ENCODE peak calls at places on chromosomes 12 and 14, in nine cellular contexts. One of them, this sample, is unnamed.

GRCh38 chr12:47383942-47384341 is 304.2 kb upstream of the AMIGO2 start:
- DNase-seq in nephron progenitor cell: no peak
- DNase-seq in hypothalamus: no peak
- DNase-seq in activated T-helper 1 cell treated with anti-CD3 and anti-CD28 coated beads, Interleukin-12 subunit alpha, Interleukin-12 subunit beta, Interleukin-2, Interleukin-4 antibody, amounts not matched to agents 30 ng/mL and 10 ng/mL and 1 ng/mL, durations not matched to agents 14 hours and 24 hours and 36 hours: no peak
- DNase-seq in stimulated activated CD4-positive, alpha-beta T cell treated with anti-CD3 and anti-CD28 coated beads, Interleukin-2, amount 100 ng/mL, for 48 hours: no peak
- DNase-seq in posterior cingulate gyrus: no peak
- DNase-seq in Daoy: no peak
- DNase-seq in OCI-M1: no peak
- DNase-seq in COR-L47: no peak
- DNase-seq in this sample: no peak

GRCh38 chr12:80752464-80752863 is 35.8 kb downstream of the MYF5 start:
- DNase-seq in activated T-helper 1 cell treated with anti-CD3 and anti-CD28 coated beads, Interleukin-12 subunit alpha, Interleukin-12 subunit beta, Interleukin-2, Interleukin-4 antibody, amounts not matched to agents 30 ng/mL and 10 ng/mL and 1 ng/mL, durations not matched to agents 14 hours and 24 hours and 36 hours: no peak
- DNase-seq in COR-L47: no peak
- DNase-seq in OCI-M1: no peak
- DNase-seq in hypothalamus: no peak
- DNase-seq in Daoy: no peak
- DNase-seq in stimulated activated CD4-positive, alpha-beta T cell treated with anti-CD3 and anti-CD28 coated beads, Interleukin-2, amount 100 ng/mL, for 48 hours: no peak
- DNase-seq in nephron progenitor cell: no peak
- DNase-seq in posterior cingulate gyrus: no peak
- DNase-seq in this sample: no peak

GRCh38 chr14:83463500-83464098 is 1929.9 kb upstream of the SEL1L start:
- DNase-seq in stimulated activated CD4-positive, alpha-beta T cell treated with anti-CD3 and anti-CD28 coated beads, Interleukin-2, amount 100 ng/mL, for 48 hours: no peak
- DNase-seq in OCI-M1: peak; percentile 82
- DNase-seq in hypothalamus: no peak
- DNase-seq in posterior cingulate gyrus: peak; percentile 13
- DNase-seq in nephron progenitor cell: peak; percentile 54
- DNase-seq in activated T-helper 1 cell treated with anti-CD3 and anti-CD28 coated beads, Interleukin-12 subunit alpha, Interleukin-12 subunit beta, Interleukin-2, Interleukin-4 antibody, amounts not matched to agents 30 ng/mL and 10 ng/mL and 1 ng/mL, durations not matched to agents 14 hours and 24 hours and 36 hours: no peak
- DNase-seq in COR-L47: peak; percentile 37
- DNase-seq in Daoy: no peak
- DNase-seq in this sample: peak; percentile 69

GRCh38 chr12:102026728-102027127 is 35.1 kb downstream of the WASHC3 start:
- DNase-seq in stimulated activated CD4-positive, alpha-beta T cell treated with anti-CD3 and anti-CD28 coated beads, Interleukin-2, amount 100 ng/mL, for 48 hours: no peak
- DNase-seq in COR-L47: no peak
- DNase-seq in Daoy: no peak
- DNase-seq in OCI-M1: peak; percentile 6
- DNase-seq in nephron progenitor cell: no peak
- DNase-seq in activated T-helper 1 cell treated with anti-CD3 and anti-CD28 coated beads, Interleukin-12 subunit alpha, Interleukin-12 subunit beta, Interleukin-2, Interleukin-4 antibody, amounts not matched to agents 30 ng/mL and 10 ng/mL and 1 ng/mL, durations not matched to agents 14 hours and 24 hours and 36 hours: no peak
- DNase-seq in posterior cingulate gyrus: no peak
- DNase-seq in hypothalamus: no peak
- DNase-seq in this sample: peak; percentile 7

GRCh38 chr12:6615802-6616201 is 8.6 kb upstream of the CHD4 start:
- DNase-seq in posterior cingulate gyrus: no peak
- DNase-seq in OCI-M1: peak; percentile 56
- DNase-seq in COR-L47: no peak
- DNase-seq in stimulated activated CD4-positive, alpha-beta T cell treated with anti-CD3 and anti-CD28 coated beads, Interleukin-2, amount 100 ng/mL, for 48 hours: no peak
- DNase-seq in activated T-helper 1 cell treated with anti-CD3 and anti-CD28 coated beads, Interleukin-12 subunit alpha, Interleukin-12 subunit beta, Interleukin-2, Interleukin-4 antibody, amounts not matched to agents 30 ng/mL and 10 ng/mL and 1 ng/mL, durations not matched to agents 14 hours and 24 hours and 36 hours: no peak
- DNase-seq in hypothalamus: no peak
- DNase-seq in Daoy: no peak
- DNase-seq in nephron progenitor cell: no peak
- DNase-seq in this sample: no peak

GRCh38 chr12:122402264-122402663 is 20.2 kb downstream of the CLIP1 start:
- DNase-seq in hypothalamus: no peak
- DNase-seq in OCI-M1: no peak
- DNase-seq in nephron progenitor cell: no peak
- DNase-seq in Daoy: no peak
- DNase-seq in stimulated activated CD4-positive, alpha-beta T cell treated with anti-CD3 and anti-CD28 coated beads, Interleukin-2, amount 100 ng/mL, for 48 hours: no peak
- DNase-seq in activated T-helper 1 cell treated with anti-CD3 and anti-CD28 coated beads, Interleukin-12 subunit alpha, Interleukin-12 subunit beta, Interleukin-2, Interleukin-4 antibody, amounts not matched to agents 30 ng/mL and 10 ng/mL and 1 ng/mL, durations not matched to agents 14 hours and 24 hours and 36 hours: no peak
- DNase-seq in COR-L47: no peak
- DNase-seq in posterior cingulate gyrus: no peak
- DNase-seq in this sample: no peak

GRCh38 chr12:121996050-121996944 is 25.4 kb upstream of the BCL7A start:
- DNase-seq in nephron progenitor cell: no peak
- DNase-seq in OCI-M1: no peak
- DNase-seq in activated T-helper 1 cell treated with anti-CD3 and anti-CD28 coated beads, Interleukin-12 subunit alpha, Interleukin-12 subunit beta, Interleukin-2, Interleukin-4 antibody, amounts not matched to agents 30 ng/mL and 10 ng/mL and 1 ng/mL, durations not matched to agents 14 hours and 24 hours and 36 hours: no peak
- DNase-seq in COR-L47: no peak
- DNase-seq in hypothalamus: no peak
- DNase-seq in Daoy: no peak
- DNase-seq in posterior cingulate gyrus: no peak
- DNase-seq in stimulated activated CD4-positive, alpha-beta T cell treated with anti-CD3 and anti-CD28 coated beads, Interleukin-2, amount 100 ng/mL, for 48 hours: no peak
- DNase-seq in this sample: no peak

GRCh38 chr14:39265032-39265431 is 31.3 kb downstream of the MIA2 start:
- DNase-seq in stimulated activated CD4-positive, alpha-beta T cell treated with anti-CD3 and anti-CD28 coated beads, Interleukin-2, amount 100 ng/mL, for 48 hours: no peak
- DNase-seq in OCI-M1: peak; percentile 18
- DNase-seq in COR-L47: no peak
- DNase-seq in posterior cingulate gyrus: no peak
- DNase-seq in nephron progenitor cell: no peak
- DNase-seq in activated T-helper 1 cell treated with anti-CD3 and anti-CD28 coated beads, Interleukin-12 subunit alpha, Interleukin-12 subunit beta, Interleukin-2, Interleukin-4 antibody, amounts not matched to agents 30 ng/mL and 10 ng/mL and 1 ng/mL, durations not matched to agents 14 hours and 24 hours and 36 hours: no peak
- DNase-seq in Daoy: peak; percentile 17
- DNase-seq in hypothalamus: no peak
- DNase-seq in this sample: no peak

GRCh38 chr12:115354007-115354452 is 670.1 kb upstream of the TBX3 start:
- DNase-seq in stimulated activated CD4-positive, alpha-beta T cell treated with anti-CD3 and anti-CD28 coated beads, Interleukin-2, amount 100 ng/mL, for 48 hours: no peak
- DNase-seq in Daoy: peak; percentile 95
- DNase-seq in hypothalamus: no peak
- DNase-seq in OCI-M1: peak; percentile 76
- DNase-seq in activated T-helper 1 cell treated with anti-CD3 and anti-CD28 coated beads, Interleukin-12 subunit alpha, Interleukin-12 subunit beta, Interleukin-2, Interleukin-4 antibody, amounts not matched to agents 30 ng/mL and 10 ng/mL and 1 ng/mL, durations not matched to agents 14 hours and 24 hours and 36 hours: no peak
- DNase-seq in posterior cingulate gyrus: peak; percentile 18
- DNase-seq in nephron progenitor cell: no peak
- DNase-seq in COR-L47: no peak
- DNase-seq in this sample: no peak

GRCh38 chr12:132160016-132160415 is 15.8 kb downstream of the NOC4L start:
- DNase-seq in posterior cingulate gyrus: no peak
- DNase-seq in COR-L47: no peak
- DNase-seq in stimulated activated CD4-positive, alpha-beta T cell treated with anti-CD3 and anti-CD28 coated beads, Interleukin-2, amount 100 ng/mL, for 48 hours: no peak
- DNase-seq in hypothalamus: no peak
- DNase-seq in activated T-helper 1 cell treated with anti-CD3 and anti-CD28 coated beads, Interleukin-12 subunit alpha, Interleukin-12 subunit beta, Interleukin-2, Interleukin-4 antibody, amounts not matched to agents 30 ng/mL and 10 ng/mL and 1 ng/mL, durations not matched to agents 14 hours and 24 hours and 36 hours: no peak
- DNase-seq in Daoy: no peak
- DNase-seq in OCI-M1: no peak
- DNase-seq in nephron progenitor cell: no peak
- DNase-seq in this sample: peak; percentile 46

GRCh38 chr14:22427771-22428228 is 161.2 kb downstream of the DAD1 start:
- DNase-seq in COR-L47: no peak
- DNase-seq in activated T-helper 1 cell treated with anti-CD3 and anti-CD28 coated beads, Interleukin-12 subunit alpha, Interleukin-12 subunit beta, Interleukin-2, Interleukin-4 antibody, amounts not matched to agents 30 ng/mL and 10 ng/mL and 1 ng/mL, durations not matched to agents 14 hours and 24 hours and 36 hours: no peak
- DNase-seq in stimulated activated CD4-positive, alpha-beta T cell treated with anti-CD3 and anti-CD28 coated beads, Interleukin-2, amount 100 ng/mL, for 48 hours: no peak
- DNase-seq in posterior cingulate gyrus: no peak
- DNase-seq in hypothalamus: no peak
- DNase-seq in nephron progenitor cell: no peak
- DNase-seq in OCI-M1: peak; percentile 92
- DNase-seq in Daoy: peak; percentile 30
- DNase-seq in this sample: no peak

GRCh38 chr14:72699852-72700257 is 194.0 kb downstream of the DPF3 start:
- DNase-seq in hypothalamus: no peak
- DNase-seq in Daoy: no peak
- DNase-seq in COR-L47: no peak
- DNase-seq in posterior cingulate gyrus: no peak
- DNase-seq in nephron progenitor cell: no peak
- DNase-seq in stimulated activated CD4-positive, alpha-beta T cell treated with anti-CD3 and anti-CD28 coated beads, Interleukin-2, amount 100 ng/mL, for 48 hours: no peak
- DNase-seq in activated T-helper 1 cell treated with anti-CD3 and anti-CD28 coated beads, Interleukin-12 subunit alpha, Interleukin-12 subunit beta, Interleukin-2, Interleukin-4 antibody, amounts not matched to agents 30 ng/mL and 10 ng/mL and 1 ng/mL, durations not matched to agents 14 hours and 24 hours and 36 hours: no peak
- DNase-seq in OCI-M1: peak; percentile 80
- DNase-seq in this sample: no peak

GRCh38 chr12:97758586-97758985 is 296.0 kb downstream of the RMST start:
- DNase-seq in activated T-helper 1 cell treated with anti-CD3 and anti-CD28 coated beads, Interleukin-12 subunit alpha, Interleukin-12 subunit beta, Interleukin-2, Interleukin-4 antibody, amounts not matched to agents 30 ng/mL and 10 ng/mL and 1 ng/mL, durations not matched to agents 14 hours and 24 hours and 36 hours: no peak
- DNase-seq in hypothalamus: no peak
- DNase-seq in stimulated activated CD4-positive, alpha-beta T cell treated with anti-CD3 and anti-CD28 coated beads, Interleukin-2, amount 100 ng/mL, for 48 hours: no peak
- DNase-seq in nephron progenitor cell: no peak
- DNase-seq in Daoy: no peak
- DNase-seq in COR-L47: no peak
- DNase-seq in posterior cingulate gyrus: no peak
- DNase-seq in OCI-M1: no peak
- DNase-seq in this sample: no peak

GRCh38 chr12:57104292-57104910 is 6.8 kb downstream of the STAT6 start:
- DNase-seq in OCI-M1: no peak
- DNase-seq in Daoy: no peak
- DNase-seq in nephron progenitor cell: no peak
- DNase-seq in activated T-helper 1 cell treated with anti-CD3 and anti-CD28 coated beads, Interleukin-12 subunit alpha, Interleukin-12 subunit beta, Interleukin-2, Interleukin-4 antibody, amounts not matched to agents 30 ng/mL and 10 ng/mL and 1 ng/mL, durations not matched to agents 14 hours and 24 hours and 36 hours: no peak
- DNase-seq in stimulated activated CD4-positive, alpha-beta T cell treated with anti-CD3 and anti-CD28 coated beads, Interleukin-2, amount 100 ng/mL, for 48 hours: no peak
- DNase-seq in COR-L47: no peak
- DNase-seq in posterior cingulate gyrus: no peak
- DNase-seq in hypothalamus: no peak
- DNase-seq in this sample: no peak

GRCh38 chr14:92553456-92553855 is 39.9 kb downstream of the RIN3 start:
- DNase-seq in stimulated activated CD4-positive, alpha-beta T cell treated with anti-CD3 and anti-CD28 coated beads, Interleukin-2, amount 100 ng/mL, for 48 hours: no peak
- DNase-seq in hypothalamus: no peak
- DNase-seq in posterior cingulate gyrus: no peak
- DNase-seq in Daoy: peak; percentile 58
- DNase-seq in nephron progenitor cell: no peak
- DNase-seq in activated T-helper 1 cell treated with anti-CD3 and anti-CD28 coated beads, Interleukin-12 subunit alpha, Interleukin-12 subunit beta, Interleukin-2, Interleukin-4 antibody, amounts not matched to agents 30 ng/mL and 10 ng/mL and 1 ng/mL, durations not matched to agents 14 hours and 24 hours and 36 hours: no peak
- DNase-seq in OCI-M1: no peak
- DNase-seq in COR-L47: no peak
- DNase-seq in this sample: peak; percentile 40

GRCh38 chr14:103736546-103737431 is 21.2 kb downstream of the ZFYVE21 start:
- DNase-seq in posterior cingulate gyrus: no peak
- DNase-seq in COR-L47: no peak
- DNase-seq in Daoy: no peak
- DNase-seq in nephron progenitor cell: no peak
- DNase-seq in stimulated activated CD4-positive, alpha-beta T cell treated with anti-CD3 and anti-CD28 coated beads, Interleukin-2, amount 100 ng/mL, for 48 hours: no peak
- DNase-seq in hypothalamus: peak; percentile 63
- DNase-seq in OCI-M1: no peak
- DNase-seq in activated T-helper 1 cell treated with anti-CD3 and anti-CD28 coated beads, Interleukin-12 subunit alpha, Interleukin-12 subunit beta, Interleukin-2, Interleukin-4 antibody, amounts not matched to agents 30 ng/mL and 10 ng/mL and 1 ng/mL, durations not matched to agents 14 hours and 24 hours and 36 hours: no peak
- DNase-seq in this sample: no peak

GRCh38 chr12:78928200-78929074 is 63.9 kb downstream of the SYT1 start:
- DNase-seq in OCI-M1: no peak
- DNase-seq in posterior cingulate gyrus: no peak
- DNase-seq in Daoy: peak; percentile 72
- DNase-seq in nephron progenitor cell: no peak
- DNase-seq in COR-L47: no peak
- DNase-seq in stimulated activated CD4-positive, alpha-beta T cell treated with anti-CD3 and anti-CD28 coated beads, Interleukin-2, amount 100 ng/mL, for 48 hours: no peak
- DNase-seq in hypothalamus: no peak
- DNase-seq in activated T-helper 1 cell treated with anti-CD3 and anti-CD28 coated beads, Interleukin-12 subunit alpha, Interleukin-12 subunit beta, Interleukin-2, Interleukin-4 antibody, amounts not matched to agents 30 ng/mL and 10 ng/mL and 1 ng/mL, durations not matched to agents 14 hours and 24 hours and 36 hours: no peak
- DNase-seq in this sample: no peak

GRCh38 chr12:28258998-28259397 is 68.7 kb downstream of the CCDC91 start:
- DNase-seq in nephron progenitor cell: no peak
- DNase-seq in OCI-M1: no peak
- DNase-seq in activated T-helper 1 cell treated with anti-CD3 and anti-CD28 coated beads, Interleukin-12 subunit alpha, Interleukin-12 subunit beta, Interleukin-2, Interleukin-4 antibody, amounts not matched to agents 30 ng/mL and 10 ng/mL and 1 ng/mL, durations not matched to agents 14 hours and 24 hours and 36 hours: no peak
- DNase-seq in stimulated activated CD4-positive, alpha-beta T cell treated with anti-CD3 and anti-CD28 coated beads, Interleukin-2, amount 100 ng/mL, for 48 hours: no peak
- DNase-seq in posterior cingulate gyrus: no peak
- DNase-seq in Daoy: peak; percentile 2
- DNase-seq in COR-L47: no peak
- DNase-seq in hypothalamus: no peak
- DNase-seq in this sample: no peak

GRCh38 chr14:100529561-100530031 is 57.6 kb downstream of the BEGAIN start:
- DNase-seq in OCI-M1: no peak
- DNase-seq in nephron progenitor cell: no peak
- DNase-seq in stimulated activated CD4-positive, alpha-beta T cell treated with anti-CD3 and anti-CD28 coated beads, Interleukin-2, amount 100 ng/mL, for 48 hours: no peak
- DNase-seq in Daoy: peak; percentile 3
- DNase-seq in activated T-helper 1 cell treated with anti-CD3 and anti-CD28 coated beads, Interleukin-12 subunit alpha, Interleukin-12 subunit beta, Interleukin-2, Interleukin-4 antibody, amounts not matched to agents 30 ng/mL and 10 ng/mL and 1 ng/mL, durations not matched to agents 14 hours and 24 hours and 36 hours: no peak
- DNase-seq in hypothalamus: no peak
- DNase-seq in COR-L47: no peak
- DNase-seq in posterior cingulate gyrus: peak; percentile 6
- DNase-seq in this sample: no peak

GRCh38 chr12:111406474-111407370 is 999 bp downstream of the SH2B3 start:
- DNase-seq in activated T-helper 1 cell treated with anti-CD3 and anti-CD28 coated beads, Interleukin-12 subunit alpha, Interleukin-12 subunit beta, Interleukin-2, Interleukin-4 antibody, amounts not matched to agents 30 ng/mL and 10 ng/mL and 1 ng/mL, durations not matched to agents 14 hours and 24 hours and 36 hours: peak; percentile 48
- DNase-seq in OCI-M1: peak; percentile 41
- DNase-seq in hypothalamus: no peak
- DNase-seq in posterior cingulate gyrus: no peak
- DNase-seq in COR-L47: no peak
- DNase-seq in nephron progenitor cell: peak; percentile 37
- DNase-seq in Daoy: no peak
- DNase-seq in stimulated activated CD4-positive, alpha-beta T cell treated with anti-CD3 and anti-CD28 coated beads, Interleukin-2, amount 100 ng/mL, for 48 hours: no peak
- DNase-seq in this sample: peak; percentile 64

GRCh38 chr14:55451398-55451797 is 11.0 kb upstream of the TBPL2 start:
- DNase-seq in stimulated activated CD4-positive, alpha-beta T cell treated with anti-CD3 and anti-CD28 coated beads, Interleukin-2, amount 100 ng/mL, for 48 hours: no peak
- DNase-seq in posterior cingulate gyrus: no peak
- DNase-seq in Daoy: no peak
- DNase-seq in COR-L47: no peak
- DNase-seq in hypothalamus: no peak
- DNase-seq in activated T-helper 1 cell treated with anti-CD3 and anti-CD28 coated beads, Interleukin-12 subunit alpha, Interleukin-12 subunit beta, Interleukin-2, Interleukin-4 antibody, amounts not matched to agents 30 ng/mL and 10 ng/mL and 1 ng/mL, durations not matched to agents 14 hours and 24 hours and 36 hours: no peak
- DNase-seq in nephron progenitor cell: no peak
- DNase-seq in OCI-M1: no peak
- DNase-seq in this sample: no peak

GRCh38 chr12:123900898-123901376 is 71.7 kb downstream of the CCDC92 start:
- DNase-seq in Daoy: peak; percentile 45
- DNase-seq in nephron progenitor cell: peak; percentile 63
- DNase-seq in hypothalamus: no peak
- DNase-seq in OCI-M1: no peak
- DNase-seq in posterior cingulate gyrus: no peak
- DNase-seq in stimulated activated CD4-positive, alpha-beta T cell treated with anti-CD3 and anti-CD28 coated beads, Interleukin-2, amount 100 ng/mL, for 48 hours: no peak
- DNase-seq in activated T-helper 1 cell treated with anti-CD3 and anti-CD28 coated beads, Interleukin-12 subunit alpha, Interleukin-12 subunit beta, Interleukin-2, Interleukin-4 antibody, amounts not matched to agents 30 ng/mL and 10 ng/mL and 1 ng/mL, durations not matched to agents 14 hours and 24 hours and 36 hours: no peak
- DNase-seq in COR-L47: no peak
- DNase-seq in this sample: no peak

This sample was measured in erythroblast.